ENCODE peak calls at places on chromosomes 2 and 18, in seven cellular contexts. D is B cell; E is iris pigment epithelial cell; O is stimulated activated CD8-positive, alpha-beta memory T cell treated with anti-CD3 and anti-CD28 coated beads, Interleukin-7, amount 100 ng/mL, for 4 hours; H is astrocyte of the hippocampus; P is left ventricle myocardium inferior; B is upper lobe of right lung. M is an unnamed sample.

GRCh38 chr18:68742206-68742605 is 27.3 kb upstream of the TMX3 start:
- DNase-seq in D (no peak), E (no peak), O (no peak), H (no peak), P (no peak), B (no peak), M (no peak)

GRCh38 chr2:84129018-84129417 is 330.1 kb downstream of the SUCLG1 start:
- DNase-seq in D (no peak), E (no peak), O (no peak), H (no peak), P (no peak), B (no peak), M (no peak)

GRCh38 chr2:175004980-175005832 is at the start of gene CHN1:
- DNase-seq in D (peak), E (peak), O (peak), H (peak), P (peak), B (peak), M (peak)

GRCh38 chr18:9846162-9846915 is 39.4 kb upstream of the TXNDC2 start:
- DNase-seq in D (no peak), E (no peak), O (no peak), H (peak), P (no peak), B (no peak), M (no peak)

GRCh38 chr18:59604877-59605276 is 92.3 kb downstream of the CCBE1 start:
- DNase-seq in D (no peak), E (no peak), O (no peak), H (no peak), P (no peak), B (no peak), M (no peak)

GRCh38 chr18:75784413-75784812 is 356.9 kb upstream of the SMIM21 start:
- DNase-seq in D (no peak), E (no peak), O (no peak), H (peak), P (no peak), B (no peak), M (no peak)

GRCh38 chr2:10402652-10403215 is 45.4 kb downstream of the ODC1 start:
- DNase-seq in D (no peak), E (no peak), O (no peak), H (no peak), P (no peak), B (no peak), M (no peak)

GRCh38 chr2:96495983-96496382 is 9.2 kb downstream of the NEURL3 start:
- DNase-seq in D (no peak), E (no peak), O (no peak), H (no peak), P (no peak), B (no peak), M (no peak)

GRCh38 chr2:212392048-212392447 is 146.6 kb downstream of the ERBB4 start:
- DNase-seq in D (no peak), E (peak), O (no peak), H (no peak), P (no peak), B (no peak), M (no peak)

GRCh38 chr18:25019946-25020345 is 332.0 kb downstream of the ZNF521 start:
- DNase-seq in D (no peak), E (no peak), O (no peak), H (no peak), P (no peak), B (no peak), M (no peak)

GRCh38 chr18:76524900-76525698 is 30.1 kb upstream of the ZNF516 start:
- DNase-seq in D (no peak), E (peak), O (no peak), H (peak), P (no peak), B (no peak), M (no peak)

M was measured in Karpas-422.